ENCODE peak calls at places on chromosome 4, in five cellular contexts. X is EL; F is stimulated activated CD8-positive, alpha-beta memory T cell treated with anti-CD3 and anti-CD28 coated beads, Interleukin-7, amount 100 ng/mL, for 24 hours; L is CD4-positive, CD25-positive, alpha-beta regulatory T cell; M is activated T-helper 1 cell treated with anti-CD3 and anti-CD28 coated beads, Interleukin-12 subunit alpha, Interleukin-12 subunit beta, Interleukin-2, Interleukin-4 antibody, amounts not matched to agents 30 ng/mL and 10 ng/mL and 1 ng/mL, durations not matched to agents 14 hours and 24 hours and 36 hours. V is an unnamed sample.

GRCh38 chr4:13126976-13127910 is 356.9 kb downstream of the RAB28 start:
- DNase-seq in X (no peak), F (no peak), L (no peak), M (no peak), V (no peak)

GRCh38 chr4:101232074-101232776 is 115.1 kb downstream of the PPP3CA start:
- DNase-seq in X (peak; percentile 83), F (no peak), L (no peak), M (no peak), V (no peak)

GRCh38 chr4:27703771-27704170 is 843.1 kb downstream of the STIM2 start:
- DNase-seq in X (no peak), F (no peak), L (no peak), M (no peak), V (no peak)

GRCh38 chr4:23789765-23790164 is 100.1 kb downstream of the PPARGC1A start:
- DNase-seq in X (peak; percentile 83), F (no peak), L (no peak), M (no peak), V (no peak)

GRCh38 chr4:3233391-3234071 is 15.4 kb upstream of the MSANTD1 start:
- DNase-seq in X (peak; percentile 23), F (no peak), L (no peak), M (no peak), V (no peak)

GRCh38 chr4:11624370-11624769 is 195.7 kb upstream of the HS3ST1 start:
- DNase-seq in X (no peak), F (no peak), L (no peak), M (no peak), V (no peak)

GRCh38 chr4:89023140-89023539 is 33.8 kb downstream of the FAM13A start:
- DNase-seq in X (no peak), F (no peak), L (no peak), M (no peak), V (no peak)

GRCh38 chr4:177789610-177790009 is 347.4 kb upstream of the AGA start:
- DNase-seq in X (no peak), F (no peak), L (no peak), M (no peak), V (no peak)

GRCh38 chr4:161419822-161420221 is 744.0 kb downstream of the FSTL5 start:
- DNase-seq in X (no peak), F (no peak), L (no peak), M (no peak), V (no peak)

GRCh38 chr4:185249105-185249504 is 39.7 kb downstream of the SNX25 start:
- DNase-seq in X (no peak), F (no peak), L (no peak), M (no peak), V (no peak)

GRCh38 chr4:182212211-182212761 is 30.9 kb upstream of the TENM3 start:
- DNase-seq in X (peak; percentile 42), F (no peak), L (no peak), M (no peak), V (no peak)

GRCh38 chr4:589219-589963 is 13.3 kb upstream of the TMEM271 start:
- DNase-seq in X (no peak), F (no peak), L (no peak), M (no peak), V (no peak)

GRCh38 chr4:81756973-81757372 is 285.3 kb upstream of the RASGEF1B start:
- DNase-seq in X (no peak), F (no peak), L (no peak), M (no peak), V (no peak)

GRCh38 chr4:153113838-153114105 is 90.5 kb upstream of the TRIM2 start:
- DNase-seq in X (no peak), F (no peak), L (no peak), M (no peak), V (no peak)

GRCh38 chr4:37615720-37616063 is 70.5 kb downstream of the RELL1 start:
- DNase-seq in X (no peak), F (no peak), L (no peak), M (no peak), V (no peak)

GRCh38 chr4:164224871-164225270 is 529.1 kb upstream of the SMIM31 start:
- DNase-seq in X (no peak), F (no peak), L (no peak), M (no peak), V (no peak)

GRCh38 chr4:21949073-21949457 is 493 bp upstream of the KCNIP4 start:
- DNase-seq in X (peak; percentile 17), F (no peak), L (no peak), M (no peak), V (no peak)

GRCh38 chr4:80101768-80102116 is 28.7 kb upstream of the ANTXR2 start:
- DNase-seq in X (no peak), F (no peak), L (no peak), M (no peak), V (no peak)

GRCh38 chr4:125849869-125850268 is 535.1 kb downstream of the FAT4 start:
- DNase-seq in X (peak; percentile 58), F (no peak), L (no peak), M (no peak), V (peak; percentile 11)

GRCh38 chr4:146379744-146380143 is 142.0 kb downstream of the SLC10A7 start:
- DNase-seq in X (peak; percentile 37), F (no peak), L (no peak), M (no peak), V (no peak)